ENCODE peak calls at places on chromosomes 2 and 18, in six cellular contexts. L, T, P, Z, F and C are unnamed samples. For H3K27me3, the result is how much of the 10 kb centered on the place peaks cover.

GRCh38 chr2:224650815-224651439 is 65.2 kb downstream of the CCDC195 start:
- DNase-seq in P (no peak), T (peak), F (no peak), L (no peak), Z (no peak), C (no peak)

GRCh38 chr2:179264238-179265081 is at the start of gene SESTD1:
- DNase-seq in Z (peak), P (peak), L (peak), T (peak), F (peak), C (no peak)

GRCh38 chr2:230865324-230865765 is 603 bp downstream of the ITM2C start:
- DNase-seq in F (no peak), L (no peak), Z (no peak), P (no peak), T (peak), C (no peak)

GRCh38 chr2:9693138-9693520 is 62.3 kb upstream of the YWHAQ start:
- DNase-seq in Z (no peak), T (peak), L (peak), F (no peak), P (no peak), C (no peak)

GRCh38 chr2:176104338-176105077 is 2.6 kb upstream of the HOXD11 start:
- DNase-seq in L (no peak), P (no peak), Z (peak), F (peak), T (no peak), C (no peak)

GRCh38 chr2:237691200-237691907 is 64.0 kb downstream of the LRRFIP1 start:
- DNase-seq in Z (peak), F (no peak), P (no peak), T (no peak), L (no peak), C (no peak)

GRCh38 chr2:234666911-234667310 is 170.0 kb upstream of the ARL4C start:
- DNase-seq in Z (no peak), L (no peak), P (no peak), T (no peak), F (no peak), C (no peak)

GRCh38 chr2:235271936-235272335 is 221.9 kb upstream of the AGAP1 start:
- DNase-seq in Z (no peak), P (no peak), L (no peak), T (peak), F (no peak), C (no peak)

GRCh38 chr2:13057671-13058070 is 340.9 kb downstream of the TRIB2 start:
- DNase-seq in Z (no peak), P (no peak), T (no peak), L (no peak), F (no peak), C (no peak)

GRCh38 chr2:201761101-201761500 is 19.6 kb downstream of the ALS2 start:
- DNase-seq in L (no peak), T (no peak), Z (no peak), P (no peak), F (no peak), C (no peak)

GRCh38 chr2:9091819-9092218 is 88.3 kb upstream of the MBOAT2 start:
- DNase-seq in L (no peak), F (no peak), P (no peak), T (no peak), Z (no peak), C (no peak)

GRCh38 chr2:144587306-144587705 is 67.4 kb upstream of the ZEB2 start:
- DNase-seq in F (no peak), T (no peak), L (no peak), P (no peak), Z (no peak), C (no peak)

GRCh38 chr18:30696201-30696600 is 346.3 kb downstream of the DSC3 start:
- DNase-seq in F (no peak), P (no peak), Z (no peak), L (no peak), T (no peak), C (no peak)

GRCh38 chr2:109591236-109591635 is 22.5 kb downstream of the SEPTIN10 start:
- DNase-seq in L (no peak), Z (no peak), T (no peak), F (no peak), P (no peak), C (no peak)

GRCh38 chr2:109597283-109597682 is 16.5 kb downstream of the SEPTIN10 start:
- DNase-seq in T (no peak), Z (no peak), P (no peak), L (no peak), F (no peak), C (no peak)

GRCh38 chr2:109592905-109593304 is 20.9 kb downstream of the SEPTIN10 start:
- DNase-seq in F (no peak), Z (no peak), T (no peak), P (no peak), L (no peak), C (no peak)

GRCh38 chr2:109595644-109596043 is 18.1 kb downstream of the SEPTIN10 start:
- DNase-seq in L (no peak), Z (no peak), F (no peak), P (no peak), T (no peak), C (no peak)

DNA sequence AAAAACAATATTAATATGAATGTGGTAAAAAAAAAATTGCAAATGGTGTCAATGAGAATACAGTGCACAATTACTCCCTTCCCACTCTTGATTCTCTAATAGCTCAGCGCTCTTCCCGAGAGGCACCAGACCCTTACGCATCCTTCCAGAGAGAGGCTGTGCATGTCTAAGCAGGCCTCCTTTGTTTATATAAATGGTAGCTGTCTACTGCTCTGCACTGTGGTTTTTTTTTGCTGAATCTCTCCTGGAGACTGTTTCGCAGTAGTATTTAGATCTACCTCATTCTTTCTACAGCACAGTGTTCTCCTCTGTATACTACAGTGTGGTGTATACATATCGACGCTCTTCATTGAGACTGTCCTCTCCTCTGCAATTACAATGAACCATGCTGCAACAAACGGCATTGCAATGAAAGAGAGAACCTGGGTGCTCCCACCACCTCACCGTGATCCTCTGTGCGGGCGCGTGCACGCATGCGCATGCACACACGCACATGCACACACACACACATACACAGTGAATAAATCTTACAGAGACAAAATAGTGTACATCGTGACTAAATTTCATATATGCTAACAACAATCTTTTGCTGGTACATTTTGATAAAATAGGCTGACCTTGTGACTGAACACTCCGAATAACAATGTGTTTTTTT is 19.4 kb downstream of the SEPTIN10 start:
- DNase-seq in P (no peak), T (no peak), Z (no peak), L (no peak), F (no peak), C (no peak)
- H3K4me3 ChIP-seq in P (no peak), T (no peak), Z (no peak), L (no peak), F (no peak), C (no peak)

GRCh38 chr2:168920504-168921157 is 19.5 kb downstream of the G6PC2 start:
- DNase-seq in T (peak), F (no peak), Z (no peak), P (no peak), L (no peak), C (no peak)
- H3K27me3 ChIP-seq in T (under half), F (under half), Z (under half), P (under half), L (under half), C (under half)

GRCh38 chr2:163558286-163559009 is 177.4 kb downstream of the FIGN start:
- DNase-seq in P (no peak), Z (no peak), F (no peak), L (no peak), T (no peak), C (no peak)
- H3K27ac ChIP-seq in P (no peak), Z (no peak), F (no peak), L (no peak), T (no peak), C (no peak)

GRCh38 chr2:219057709-219058540 is 2.8 kb downstream of the IHH start:
- DNase-seq in P (peak), F (peak), T (peak), Z (peak), L (peak), C (no peak)
- H3K4me3 ChIP-seq in P (peak), F (no peak), T (no peak), Z (peak), L (peak), C (no peak)

GRCh38 chr2:72150961-72151356 is 3.3 kb upstream of the CYP26B1 start:
- DNase-seq in T (no peak), P (no peak), L (no peak), Z (peak), F (peak), C (no peak)
- H3K27me3 ChIP-seq in T (half or more), P (under half), L (under half), Z (under half), F (under half), C (under half)

GRCh38 chr2:205954707-205955106 is 131.3 kb downstream of the INO80D start:
- DNase-seq in Z (no peak), T (no peak), P (no peak), F (no peak), L (no peak), C (no peak)

GRCh38 chr2:205959528-205959927 is 126.4 kb downstream of the INO80D start:
- DNase-seq in L (no peak), F (no peak), Z (no peak), T (no peak), P (no peak), C (no peak)

GRCh38 chr2:205957452-205958154 is 128.4 kb downstream of the INO80D start:
- DNase-seq in Z (no peak), T (no peak), L (no peak), F (no peak), P (no peak), C (no peak)
- H3K27ac ChIP-seq in Z (no peak), T (no peak), L (no peak), F (no peak), P (no peak), C (no peak)

GRCh38 chr2:96874099-96874831 is 4.4 kb upstream of the SEMA4C start:
- DNase-seq in F (no peak), T (no peak), L (no peak), P (no peak), Z (no peak), C (no peak)
- H3K4me3 ChIP-seq in F (no peak), T (no peak), L (no peak), P (no peak), Z (no peak), C (no peak)